ENCODE peak calls at places on chromosomes 7 and 10, in eight cellular contexts. F is NCI-H1092 treated with DMSO at 0.1 percent for 48 hours, T is AG08396, A is ovary, N is cardiac muscle cell, Y is MV-4-11, B is upper lobe of right lung, V is T-helper 2 cell. L is an unnamed sample.

GRCh38 chr10:101228682-101229274 is 485 bp downstream of the LBX1 start:
- DNase-seq in Y (no peak), T (no peak), N (no peak), V (no peak), B (no peak), F (no peak), A (no peak), L (no peak)

GRCh38 chr7:90828601-90829000 is 232.5 kb downstream of the CDK14 start:
- DNase-seq in A (no peak), T (no peak), B (no peak), F (no peak), V (no peak), Y (no peak), N (no peak), L (no peak)

GRCh38 chr10:62861507-62861906 is 45.3 kb upstream of the EGR2 start:
- DNase-seq in Y (no peak), N (peak; percentile 21), B (no peak), F (no peak), V (no peak), A (no peak), T (no peak), L (no peak)

GRCh38 chr7:24756989-24757798 is at the start of gene GSDME:
- DNase-seq in N (peak; percentile 80), A (peak; percentile 78), F (peak; percentile 20), T (peak; percentile 90), B (peak; percentile 81), Y (peak; percentile 17), V (peak; percentile 8), L (peak; percentile 54)

GRCh38 chr7:132783824-132784223 is 207.6 kb upstream of the PLXNA4 start:
- DNase-seq in N (peak; percentile 83), Y (no peak), A (no peak), T (peak; percentile 16), V (no peak), B (no peak), F (no peak), L (no peak)

GRCh38 chr7:140726304-140726703 is 29.8 kb downstream of the NDUFB2 start:
- DNase-seq in T (no peak), Y (peak; percentile 31), A (no peak), V (no peak), N (peak; percentile 27), B (no peak), F (peak; percentile 11), L (no peak)

GRCh38 chr10:774223-774622 is 84.8 kb upstream of the DIP2C start:
- DNase-seq in B (no peak), A (no peak), F (no peak), N (no peak), T (no peak), V (no peak), Y (no peak), L (no peak)

GRCh38 chr10:117138838-117139580 is 939 bp upstream of the VAX1 start:
- DNase-seq in A (no peak), Y (no peak), N (no peak), V (no peak), F (no peak), T (no peak), B (no peak), L (no peak)

GRCh38 chr10:52004342-52004949 is 305.1 kb upstream of the CSTF2T start:
- DNase-seq in N (peak; percentile 70), F (peak; percentile 16), V (no peak), A (no peak), B (no peak), T (peak; percentile 48), Y (peak; percentile 3), L (no peak)

GRCh38 chr7:19557726-19558470 is 150.9 kb downstream of the POLR1F start:
- DNase-seq in B (no peak), N (no peak), T (no peak), F (no peak), V (no peak), Y (no peak), A (no peak), L (no peak)

GRCh38 chr7:93231264-93231663 is 902 bp upstream of the VPS50 start:
- DNase-seq in N (peak; percentile 6), Y (no peak), B (no peak), A (no peak), T (no peak), F (no peak), V (no peak), L (no peak)

GRCh38 chr7:147276783-147277370 is 1160.3 kb downstream of the CNTNAP2 start:
- DNase-seq in Y (no peak), B (no peak), T (no peak), V (no peak), F (peak; percentile 69), A (no peak), N (no peak), L (no peak)

GRCh38 chr10:102399217-102400021 is 3.9 kb downstream of the NFKB2 start:
- DNase-seq in N (peak; percentile 91), A (peak; percentile 90), V (peak; percentile 83), Y (peak; percentile 76), F (peak; percentile 70), B (peak; percentile 95), T (peak; percentile 93), L (peak; percentile 91)

GRCh38 chr10:132434405-132435005 is 37.5 kb downstream of the PWWP2B start:
- DNase-seq in N (no peak), F (no peak), A (no peak), Y (peak; percentile 72), V (no peak), B (peak; percentile 86), T (no peak), L (no peak)

GRCh38 chr7:113281223-113281622 is 162.9 kb upstream of the SMIM30 start:
- DNase-seq in V (no peak), A (no peak), Y (no peak), B (no peak), F (no peak), T (no peak), N (no peak), L (no peak)

GRCh38 chr7:74400420-74401136 is 53.1 kb upstream of the GTF2IRD1 start:
- DNase-seq in T (no peak), Y (no peak), A (no peak), F (no peak), V (no peak), N (no peak), B (no peak), L (no peak)

GRCh38 chr10:84763965-84764364 is 435.6 kb downstream of the CCSER2 start:
- DNase-seq in N (no peak), B (no peak), F (no peak), A (no peak), Y (no peak), T (no peak), V (no peak), L (no peak)

GRCh38 chr7:91609525-91609924 is 271.0 kb downstream of the MTERF1 start:
- DNase-seq in N (no peak), A (no peak), B (no peak), V (no peak), T (no peak), F (peak; percentile 56), Y (no peak), L (no peak)

GRCh38 chr10:48332871-48333216 is 26.4 kb downstream of the MAPK8 start:
- DNase-seq in A (no peak), B (no peak), Y (no peak), V (no peak), F (no peak), N (no peak), T (no peak), L (no peak)

GRCh38 chr7:99579956-99580777 is 17.9 kb upstream of the TMEM225B start:
- DNase-seq in T (peak; percentile 38), A (peak; percentile 51), F (peak; percentile 80), B (peak; percentile 71), Y (no peak), V (peak; percentile 50), N (peak; percentile 35), L (peak; percentile 34)

GRCh38 chr7:145599376-145599775 is 517.2 kb upstream of the CNTNAP2 start:
- DNase-seq in F (no peak), N (no peak), T (no peak), A (no peak), Y (no peak), B (no peak), V (no peak), L (no peak)

GRCh38 chr10:34333513-34333912 is 481.6 kb downstream of the PARD3 start:
- DNase-seq in V (no peak), B (no peak), A (no peak), T (no peak), F (no peak), N (peak; percentile 27), Y (no peak), L (no peak)

L was measured in thyroid gland.